ENCODE peak calls at places on chromosomes 6 and 20, in seven cellular contexts. N is A172; I is activated naive CD8-positive, alpha-beta T cell treated with anti-CD3 and anti-CD28 coated beads, Interleukin-2, amount 50 U/mL, for 24 hours; G is AG10803; Y is esophagus muscularis mucosa; Z is activated T-helper 1 cell treated with Interleukin-2 at 50 U/mL for 16 hours; L is AG20443. U is an unnamed sample.

GRCh38 chr20:34420146-34420545 is 57.1 kb downstream of the ITCH start:
- DNase-seq in N (no peak), I (no peak), G (no peak), Y (no peak), Z (no peak), L (no peak), U (no peak)

GRCh38 chr6:157224957-157225574 is 98.3 kb downstream of the TMEM242 start:
- DNase-seq in N (no peak), I (no peak), G (no peak), Y (no peak), Z (no peak), L (no peak), U (no peak)

GRCh38 chr20:4082406-4083102 is 67.2 kb upstream of the RNF24 start:
- DNase-seq in N (peak; percentile 53), I (peak; percentile 45), G (peak; percentile 81), Y (no peak), Z (peak; percentile 13), L (peak; percentile 61), U (no peak)

GRCh38 chr20:21103582-21104465 is 2.3 kb downstream of the LINC00237 start:
- DNase-seq in N (no peak), I (no peak), G (no peak), Y (peak; percentile 89), Z (no peak), L (no peak), U (no peak)

GRCh38 chr20:31811796-31812728 is 7.1 kb upstream of the MYLK2 start:
- DNase-seq in N (peak; percentile 92), I (no peak), G (peak; percentile 39), Y (no peak), Z (no peak), L (no peak), U (no peak)

GRCh38 chr6:34243901-34244884 is 4.6 kb downstream of the SMIM29 start:
- DNase-seq in N (peak; percentile 93), I (peak; percentile 65), G (peak; percentile 85), Y (no peak), Z (peak; percentile 24), L (peak; percentile 95), U (peak; percentile 92)

GRCh38 chr20:17940447-17940971 is 28.1 kb downstream of the SNX5 start:
- DNase-seq in N (no peak), I (no peak), G (no peak), Y (no peak), Z (no peak), L (no peak), U (no peak)

GRCh38 chr20:4925842-4926530 is 75.3 kb downstream of the SLC23A2 start:
- DNase-seq in N (peak; percentile 67), I (no peak), G (peak; percentile 18), Y (no peak), Z (no peak), L (peak; percentile 51), U (no peak)

GRCh38 chr6:142760152-142760551 is 184.8 kb downstream of the HIVEP2 start:
- DNase-seq in N (peak; percentile 50), I (no peak), G (peak; percentile 84), Y (no peak), Z (no peak), L (peak; percentile 70), U (no peak)

GRCh38 chr6:37319156-37319555 is 34.6 kb upstream of the RNF8 start:
- DNase-seq in N (no peak), I (no peak), G (peak; percentile 12), Y (no peak), Z (no peak), L (peak; percentile 22), U (no peak)

GRCh38 chr6:35919827-35920751 is 809 bp downstream of the SRPK1 start:
- DNase-seq in N (peak; percentile 38), I (peak; percentile 55), G (peak; percentile 40), Y (peak; percentile 89), Z (peak; percentile 21), L (peak; percentile 46), U (no peak)

GRCh38 chr6:89999154-89999553 is 104.9 kb downstream of the GJA10 start:
- DNase-seq in N (peak; percentile 69), I (peak; percentile 41), G (peak; percentile 27), Y (peak; percentile 45), Z (no peak), L (no peak), U (peak; percentile 54)

GRCh38 chr6:137387365-137387764 is 106.8 kb downstream of the OLIG3 start:
- DNase-seq in N (no peak), I (no peak), G (no peak), Y (no peak), Z (no peak), L (no peak), U (no peak)

GRCh38 chr6:153947817-153948447 is 91.1 kb upstream of the OPRM1 start:
- DNase-seq in N (peak; percentile 27), I (peak; percentile 1), G (peak; percentile 4), Y (no peak), Z (no peak), L (peak; percentile 11), U (peak; percentile 21)

GRCh38 chr20:21139881-21140566 is 14.1 kb downstream of the KIZ start:
- DNase-seq in N (no peak), I (no peak), G (no peak), Y (no peak), Z (no peak), L (no peak), U (no peak)

GRCh38 chr20:35207950-35208611 is 18.4 kb upstream of the MMP24 start:
- DNase-seq in N (peak; percentile 88), I (peak; percentile 82), G (peak; percentile 73), Y (no peak), Z (peak; percentile 37), L (peak; percentile 72), U (peak; percentile 64)

GRCh38 chr6:113873043-113873667 is 16.0 kb downstream of the MARCKS start:
- DNase-seq in N (no peak), I (peak; percentile 16), G (no peak), Y (no peak), Z (no peak), L (no peak), U (no peak)

GRCh38 chr20:63312690-63313348 is 19.8 kb downstream of the COL20A1 start:
- DNase-seq in N (no peak), I (no peak), G (no peak), Y (no peak), Z (no peak), L (no peak), U (no peak)

GRCh38 chr6:37354526-37355384 is 972 bp downstream of the RNF8 start:
- DNase-seq in N (no peak), I (peak; percentile 36), G (peak; percentile 31), Y (no peak), Z (no peak), L (peak; percentile 79), U (no peak)

GRCh38 chr6:112407191-112407590 is 60.1 kb downstream of the RFPL4B start:
- DNase-seq in N (no peak), I (no peak), G (no peak), Y (no peak), Z (no peak), L (no peak), U (no peak)

GRCh38 chr6:36657942-36658544 is 20.5 kb upstream of the CDKN1A start:
- DNase-seq in N (peak; percentile 81), I (no peak), G (peak; percentile 64), Y (no peak), Z (no peak), L (peak; percentile 44), U (no peak)

GRCh38 chr6:137738197-137738596 is 128.9 kb upstream of the TNFAIP3 start:
- DNase-seq in N (peak; percentile 74), I (no peak), G (peak; percentile 56), Y (no peak), Z (no peak), L (peak; percentile 57), U (no peak)

GRCh38 chr20:5829241-5829809 is 79.1 kb downstream of the SHLD1 start:
- DNase-seq in N (no peak), I (no peak), G (no peak), Y (no peak), Z (no peak), L (no peak), U (no peak)

GRCh38 chr6:130376921-130377320 is 11.1 kb downstream of the TMEM200A start:
- DNase-seq in N (no peak), I (no peak), G (peak; percentile 48), Y (no peak), Z (no peak), L (no peak), U (no peak)

GRCh38 chr6:87151786-87152527 is 3.4 kb upstream of the ZNF292 start:
- DNase-seq in N (peak; percentile 22), I (peak; percentile 77), G (peak; percentile 53), Y (no peak), Z (peak; percentile 60), L (peak; percentile 62), U (no peak)

GRCh38 chr6:126107475-126108121 is 121.3 kb downstream of the TRMT11 start:
- DNase-seq in N (peak; percentile 35), I (no peak), G (no peak), Y (no peak), Z (no peak), L (no peak), U (no peak)

GRCh38 chr6:148700713-148701392 is 46.0 kb upstream of the UST start:
- DNase-seq in N (peak; percentile 5), I (no peak), G (peak; percentile 63), Y (no peak), Z (no peak), L (peak; percentile 64), U (no peak)

GRCh38 chr6:105849741-105850140 is 236.4 kb upstream of the PRDM1 start:
- DNase-seq in N (no peak), I (no peak), G (peak; percentile 15), Y (no peak), Z (no peak), L (peak; percentile 53), U (no peak)

GRCh38 chr20:41065716-41066115 is 37.1 kb downstream of the TOP1 start:
- DNase-seq in N (no peak), I (no peak), G (no peak), Y (no peak), Z (no peak), L (no peak), U (no peak)

GRCh38 chr6:108739496-108740330 is 108.5 kb upstream of the ARMC2 start:
- DNase-seq in N (no peak), I (no peak), G (no peak), Y (no peak), Z (no peak), L (no peak), U (no peak)

GRCh38 chr6:148599967-148600426 is 146.8 kb upstream of the UST start:
- DNase-seq in N (no peak), I (no peak), G (no peak), Y (no peak), Z (no peak), L (no peak), U (no peak)

GRCh38 chr6:33668914-33669313 is 42.6 kb downstream of the UQCC2 start:
- DNase-seq in N (peak; percentile 93), I (no peak), G (no peak), Y (no peak), Z (peak; percentile 59), L (no peak), U (no peak)

GRCh38 chr20:50726955-50727791 is 4.2 kb upstream of the PARD6B start:
- DNase-seq in N (no peak), I (no peak), G (no peak), Y (no peak), Z (no peak), L (no peak), U (no peak)

GRCh38 chr20:41145821-41146620 is 8.7 kb downstream of the PLCG1 start:
- DNase-seq in N (no peak), I (no peak), G (peak; percentile 16), Y (no peak), Z (no peak), L (no peak), U (no peak)

GRCh38 chr6:33692760-33693158 is 18.7 kb downstream of the UQCC2 start:
- DNase-seq in N (peak; percentile 89), I (peak; percentile 67), G (peak; percentile 80), Y (no peak), Z (peak; percentile 48), L (peak; percentile 49), U (no peak)

GRCh38 chr6:7463785-7464184 is 74.2 kb downstream of the RIOK1 start:
- DNase-seq in N (no peak), I (no peak), G (peak; percentile 54), Y (no peak), Z (no peak), L (peak; percentile 50), U (no peak)